ENCODE peak calls at places on chromosome 1, in seven cellular contexts. One of them, this sample, is unnamed. For H3K36me3, the result is how much of the 10 kb centered on the place peaks cover.

GRCh38 chr1:67960766-67961165 is 89.7 kb downstream of the DIRAS3 start:
- DNase-seq in heart right ventricle: no peak
- DNase-seq in pancreas: no peak
- DNase-seq in lower lobe of right lung: no peak
- DNase-seq in cardiac muscle cell: no peak
- DNase-seq in HepG2: no peak
- DNase-seq in fibroblast of lung: no peak
- DNase-seq in this sample: no peak

GRCh38 chr1:115969509-115969908 is 6.8 kb upstream of the SLC22A15 start:
- DNase-seq in heart right ventricle: no peak
- DNase-seq in pancreas: no peak
- DNase-seq in lower lobe of right lung: no peak
- DNase-seq in cardiac muscle cell: peak
- DNase-seq in HepG2: no peak
- DNase-seq in fibroblast of lung: no peak
- DNase-seq in this sample: no peak

GRCh38 chr1:56459260-56459659 is 120.1 kb downstream of the PLPP3 start:
- DNase-seq in heart right ventricle: no peak
- DNase-seq in pancreas: no peak
- DNase-seq in lower lobe of right lung: no peak
- DNase-seq in cardiac muscle cell: no peak
- DNase-seq in HepG2: no peak
- DNase-seq in fibroblast of lung: peak
- DNase-seq in this sample: no peak

GRCh38 chr1:4837201-4837600 is 182.8 kb downstream of the AJAP1 start:
- DNase-seq in heart right ventricle: no peak
- DNase-seq in pancreas: no peak
- DNase-seq in lower lobe of right lung: no peak
- DNase-seq in cardiac muscle cell: no peak
- DNase-seq in HepG2: no peak
- DNase-seq in fibroblast of lung: no peak
- DNase-seq in this sample: no peak

GRCh38 chr1:156841289-156841855 is 17.5 kb downstream of the INSRR start:
- DNase-seq in heart right ventricle: no peak
- DNase-seq in pancreas: no peak
- DNase-seq in lower lobe of right lung: no peak
- DNase-seq in cardiac muscle cell: no peak
- DNase-seq in HepG2: no peak
- DNase-seq in fibroblast of lung: no peak
- DNase-seq in this sample: no peak

GRCh38 chr1:70892140-70892539 is 155.5 kb downstream of the PTGER3 start:
- DNase-seq in heart right ventricle: no peak
- DNase-seq in pancreas: no peak
- DNase-seq in lower lobe of right lung: no peak
- DNase-seq in cardiac muscle cell: no peak
- DNase-seq in HepG2: no peak
- DNase-seq in fibroblast of lung: no peak
- DNase-seq in this sample: no peak

GRCh38 chr1:65717815-65718454 is 74.8 kb upstream of the PDE4B start:
- DNase-seq in heart right ventricle: no peak
- DNase-seq in pancreas: no peak
- DNase-seq in lower lobe of right lung: no peak
- DNase-seq in cardiac muscle cell: no peak
- DNase-seq in HepG2: no peak
- DNase-seq in fibroblast of lung: peak
- DNase-seq in this sample: no peak

GRCh38 chr1:114216431-114217173 is 62.9 kb upstream of the SYT6 start:
- DNase-seq in heart right ventricle: no peak
- DNase-seq in pancreas: no peak
- DNase-seq in lower lobe of right lung: no peak
- DNase-seq in cardiac muscle cell: no peak
- DNase-seq in HepG2: no peak
- DNase-seq in fibroblast of lung: no peak
- DNase-seq in this sample: no peak

GRCh38 chr1:198977909-198978308 is 339.1 kb downstream of the PTPRC start:
- DNase-seq in heart right ventricle: no peak
- DNase-seq in pancreas: no peak
- DNase-seq in lower lobe of right lung: no peak
- DNase-seq in cardiac muscle cell: no peak
- DNase-seq in HepG2: no peak
- DNase-seq in fibroblast of lung: no peak
- DNase-seq in this sample: no peak

DNA sequence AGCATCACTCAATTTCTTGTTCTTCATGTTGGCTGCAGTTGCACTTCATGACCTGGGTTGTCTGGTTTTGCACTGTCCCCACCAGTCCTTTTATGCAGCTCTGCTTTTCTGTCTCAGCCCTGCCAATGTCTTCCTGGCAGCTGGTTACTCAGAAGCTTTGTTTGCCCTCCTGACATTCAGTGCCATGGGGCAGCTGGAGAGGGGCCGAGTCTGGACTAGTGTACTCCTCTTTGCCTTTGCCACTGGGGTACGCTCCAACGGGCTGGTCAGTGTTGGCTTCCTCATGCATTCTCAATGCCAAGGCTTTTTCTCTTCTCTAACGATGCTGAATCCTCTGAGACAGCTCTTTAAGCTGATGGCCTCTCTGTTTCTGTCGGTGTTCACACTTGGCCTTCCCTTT is 6.6 kb downstream of the PIGV start:
- DNase-seq in heart right ventricle: no peak
- DNase-seq in pancreas: no peak
- DNase-seq in lower lobe of right lung: no peak
- DNase-seq in cardiac muscle cell: no peak
- DNase-seq in HepG2: no peak
- DNase-seq in fibroblast of lung: no peak
- DNase-seq in this sample: no peak
- H3K36me3 ChIP-seq in heart right ventricle: under half
- H3K36me3 ChIP-seq in pancreas: under half
- H3K36me3 ChIP-seq in lower lobe of right lung: under half
- H3K36me3 ChIP-seq in cardiac muscle cell: under half
- H3K36me3 ChIP-seq in HepG2: under half
- H3K36me3 ChIP-seq in fibroblast of lung: under half
- H3K36me3 ChIP-seq in this sample: under half

GRCh38 chr1:213984387-213985180 is 3.2 kb upstream of the PROX1 start:
- DNase-seq in heart right ventricle: no peak
- DNase-seq in pancreas: no peak
- DNase-seq in lower lobe of right lung: no peak
- DNase-seq in cardiac muscle cell: peak
- DNase-seq in HepG2: no peak
- DNase-seq in fibroblast of lung: no peak
- DNase-seq in this sample: no peak
- H3K4me3 ChIP-seq in heart right ventricle: no peak
- H3K4me3 ChIP-seq in pancreas: no peak
- H3K4me3 ChIP-seq in lower lobe of right lung: no peak
- H3K4me3 ChIP-seq in cardiac muscle cell: peak
- H3K4me3 ChIP-seq in HepG2: no peak
- H3K4me3 ChIP-seq in fibroblast of lung: no peak
- H3K4me3 ChIP-seq in this sample: no peak

GRCh38 chr1:15851251-15852035 is 3.9 kb downstream of the SPEN start:
- DNase-seq in heart right ventricle: no peak
- DNase-seq in pancreas: no peak
- DNase-seq in lower lobe of right lung: no peak
- DNase-seq in cardiac muscle cell: peak
- DNase-seq in HepG2: no peak
- DNase-seq in fibroblast of lung: peak
- DNase-seq in this sample: peak
- H3K27ac ChIP-seq in heart right ventricle: peak
- H3K27ac ChIP-seq in pancreas: no peak
- H3K27ac ChIP-seq in lower lobe of right lung: no peak
- H3K27ac ChIP-seq in cardiac muscle cell: peak
- H3K27ac ChIP-seq in HepG2: no peak
- H3K27ac ChIP-seq in fibroblast of lung: no peak
- H3K27ac ChIP-seq in this sample: no peak

GRCh38 chr1:13830170-13830569 is 130.2 kb downstream of the PRDM2 start:
- DNase-seq in heart right ventricle: no peak
- DNase-seq in pancreas: no peak
- DNase-seq in lower lobe of right lung: no peak
- DNase-seq in cardiac muscle cell: no peak
- DNase-seq in HepG2: no peak
- DNase-seq in fibroblast of lung: no peak
- DNase-seq in this sample: no peak
- H3K36me3 ChIP-seq in heart right ventricle: under half
- H3K36me3 ChIP-seq in pancreas: under half
- H3K36me3 ChIP-seq in lower lobe of right lung: under half
- H3K36me3 ChIP-seq in cardiac muscle cell: under half
- H3K36me3 ChIP-seq in HepG2: under half
- H3K36me3 ChIP-seq in fibroblast of lung: under half
- H3K36me3 ChIP-seq in this sample: under half

DNA sequence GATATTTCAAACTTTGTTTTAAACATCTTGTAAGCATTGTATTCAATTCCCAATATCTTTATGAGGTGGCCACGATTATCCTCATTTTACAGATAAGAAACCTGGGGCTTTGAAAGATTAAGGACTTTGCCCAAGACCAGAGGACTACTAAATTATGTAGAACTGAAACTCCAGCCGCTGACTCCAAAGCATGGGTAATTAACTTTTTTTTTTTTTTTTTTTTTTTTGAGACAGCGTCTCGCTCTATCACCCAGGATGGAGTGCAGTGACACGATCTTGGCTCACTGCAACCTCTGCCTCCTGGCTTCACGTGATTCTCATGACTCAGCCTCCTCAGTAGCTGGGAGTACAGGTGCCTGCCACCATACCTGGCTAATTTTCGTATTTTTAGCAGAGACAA is 68.7 kb downstream of the ALG14 start:
- DNase-seq in heart right ventricle: no peak
- DNase-seq in pancreas: no peak
- DNase-seq in lower lobe of right lung: no peak
- DNase-seq in cardiac muscle cell: no peak
- DNase-seq in HepG2: no peak
- DNase-seq in fibroblast of lung: no peak
- DNase-seq in this sample: no peak
- H3K4me3 ChIP-seq in heart right ventricle: no peak
- H3K4me3 ChIP-seq in pancreas: no peak
- H3K4me3 ChIP-seq in lower lobe of right lung: no peak
- H3K4me3 ChIP-seq in cardiac muscle cell: no peak
- H3K4me3 ChIP-seq in HepG2: no peak
- H3K4me3 ChIP-seq in fibroblast of lung: no peak
- H3K4me3 ChIP-seq in this sample: no peak

GRCh38 chr1:61284226-61284854 is 202.0 kb downstream of the NFIA start:
- DNase-seq in heart right ventricle: no peak
- DNase-seq in pancreas: no peak
- DNase-seq in lower lobe of right lung: no peak
- DNase-seq in cardiac muscle cell: no peak
- DNase-seq in HepG2: no peak
- DNase-seq in fibroblast of lung: no peak
- DNase-seq in this sample: no peak

GRCh38 chr1:61284933-61285332 is 202.6 kb downstream of the NFIA start:
- DNase-seq in heart right ventricle: no peak
- DNase-seq in pancreas: no peak
- DNase-seq in lower lobe of right lung: no peak
- DNase-seq in cardiac muscle cell: peak
- DNase-seq in HepG2: no peak
- DNase-seq in fibroblast of lung: no peak
- DNase-seq in this sample: no peak

GRCh38 chr1:61287734-61288133 is 205.4 kb downstream of the NFIA start:
- DNase-seq in heart right ventricle: no peak
- DNase-seq in pancreas: no peak
- DNase-seq in lower lobe of right lung: no peak
- DNase-seq in cardiac muscle cell: no peak
- DNase-seq in HepG2: peak
- DNase-seq in fibroblast of lung: peak
- DNase-seq in this sample: no peak

GRCh38 chr1:61287014-61287413 is 204.7 kb downstream of the NFIA start:
- DNase-seq in heart right ventricle: no peak
- DNase-seq in pancreas: no peak
- DNase-seq in lower lobe of right lung: no peak
- DNase-seq in cardiac muscle cell: no peak
- DNase-seq in HepG2: peak
- DNase-seq in fibroblast of lung: peak
- DNase-seq in this sample: no peak

GRCh38 chr1:61285371-61285885 is 203.1 kb downstream of the NFIA start:
- DNase-seq in heart right ventricle: no peak
- DNase-seq in pancreas: no peak
- DNase-seq in lower lobe of right lung: no peak
- DNase-seq in cardiac muscle cell: no peak
- DNase-seq in HepG2: no peak
- DNase-seq in fibroblast of lung: peak
- DNase-seq in this sample: no peak
- H3K27ac ChIP-seq in heart right ventricle: no peak
- H3K27ac ChIP-seq in pancreas: no peak
- H3K27ac ChIP-seq in lower lobe of right lung: no peak
- H3K27ac ChIP-seq in cardiac muscle cell: no peak
- H3K27ac ChIP-seq in HepG2: no peak
- H3K27ac ChIP-seq in fibroblast of lung: no peak
- H3K27ac ChIP-seq in this sample: no peak

GRCh38 chr1:155202731-155203515 is 4.8 kb downstream of the THBS3 start:
- DNase-seq in heart right ventricle: no peak
- DNase-seq in pancreas: peak
- DNase-seq in lower lobe of right lung: peak
- DNase-seq in cardiac muscle cell: no peak
- DNase-seq in HepG2: no peak
- DNase-seq in fibroblast of lung: no peak
- DNase-seq in this sample: no peak
- H3K36me3 ChIP-seq in heart right ventricle: under half
- H3K36me3 ChIP-seq in pancreas: under half
- H3K36me3 ChIP-seq in lower lobe of right lung: under half
- H3K36me3 ChIP-seq in cardiac muscle cell: under half
- H3K36me3 ChIP-seq in HepG2: under half
- H3K36me3 ChIP-seq in fibroblast of lung: under half
- H3K36me3 ChIP-seq in this sample: under half

DNA sequence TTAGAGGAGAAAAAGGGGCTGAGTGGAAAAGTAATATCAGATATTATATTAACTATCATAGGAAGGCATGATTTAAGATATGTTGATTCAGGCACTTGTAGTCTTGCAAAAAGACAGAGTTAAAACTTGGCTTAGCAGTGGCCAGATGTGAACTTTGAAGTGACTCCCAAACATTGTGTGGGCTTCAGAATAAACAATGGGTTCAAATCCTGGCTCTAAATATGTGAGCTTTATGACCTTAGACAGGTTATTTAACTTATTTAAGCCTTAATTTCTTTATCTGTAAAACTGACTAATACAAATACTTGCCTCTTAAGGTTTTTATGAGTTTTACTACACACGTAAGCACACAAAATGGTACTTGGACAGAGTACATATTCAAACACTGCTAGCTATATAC is 85.9 kb downstream of the TNFSF18 start:
- DNase-seq in heart right ventricle: no peak
- DNase-seq in pancreas: no peak
- DNase-seq in lower lobe of right lung: no peak
- DNase-seq in cardiac muscle cell: no peak
- DNase-seq in HepG2: no peak
- DNase-seq in fibroblast of lung: peak
- DNase-seq in this sample: no peak
- H3K4me3 ChIP-seq in heart right ventricle: no peak
- H3K4me3 ChIP-seq in pancreas: no peak
- H3K4me3 ChIP-seq in lower lobe of right lung: no peak
- H3K4me3 ChIP-seq in cardiac muscle cell: no peak
- H3K4me3 ChIP-seq in HepG2: no peak
- H3K4me3 ChIP-seq in fibroblast of lung: no peak
- H3K4me3 ChIP-seq in this sample: no peak